ENCODE peak calls at places on chromosomes 1 and 21, in ten cellular contexts. M, Y, Q, N, Z, P, E, K, G and R are unnamed samples.

GRCh38 chr1:2275796-2276536 is 47.8 kb downstream of the SKI start:
- DNase-seq in M (no peak), Y (no peak), Q (no peak), N (peak; percentile 68), Z (peak; percentile 22), P (peak; percentile 62), E (peak; percentile 50), K (no peak), G (peak; percentile 63), R (peak; percentile 88)

GRCh38 chr1:15326691-15327530 is 79.9 kb downstream of the FHAD1 start:
- DNase-seq in M (no peak), Y (no peak), Q (no peak), N (no peak), Z (no peak), P (peak; percentile 99), E (peak; percentile 75), K (no peak), G (no peak), R (peak; percentile 79)

GRCh38 chr1:17725084-17725718 is 29.9 kb upstream of the ACTL8 start:
- DNase-seq in M (no peak), Y (peak; percentile 44), Q (no peak), N (no peak), Z (peak; percentile 6), P (no peak), E (no peak), K (no peak), G (no peak), R (no peak)

GRCh38 chr1:113616201-113616600 is 143.1 kb downstream of the PHTF1 start:
- DNase-seq in M (no peak), Y (no peak), Q (peak; percentile 8), N (no peak), Z (no peak), P (peak; percentile 9), E (peak; percentile 76), K (no peak), G (no peak), R (no peak)

GRCh38 chr1:234486858-234487830 is 8.2 kb upstream of the TARBP1 start:
- DNase-seq in M (no peak), Y (no peak), Q (no peak), N (no peak), Z (peak; percentile 76), P (peak; percentile 83), E (peak; percentile 71), K (peak; percentile 58), G (no peak), R (peak; percentile 81)

GRCh38 chr1:156663178-156663577 is 14.0 kb downstream of the NES start:
- DNase-seq in M (peak; percentile 58), Y (no peak), Q (no peak), N (no peak), Z (no peak), P (no peak), E (peak; percentile 69), K (no peak), G (no peak), R (peak; percentile 37)

GRCh38 chr1:154883919-154884867 is 14.1 kb upstream of the KCNN3 start:
- DNase-seq in M (no peak), Y (no peak), Q (no peak), N (peak; percentile 42), Z (no peak), P (no peak), E (no peak), K (no peak), G (no peak), R (no peak)

GRCh38 chr1:64721135-64721534 is 23.7 kb upstream of the RAVER2 start:
- DNase-seq in M (no peak), Y (no peak), Q (no peak), N (no peak), Z (no peak), P (no peak), E (no peak), K (no peak), G (no peak), R (no peak)

GRCh38 chr1:247456914-247457638 is 828 bp downstream of the OR2B11 start:
- DNase-seq in M (no peak), Y (no peak), Q (no peak), N (no peak), Z (no peak), P (no peak), E (no peak), K (no peak), G (no peak), R (no peak)

GRCh38 chr1:74522143-74522542 is 9.7 kb upstream of the LRRC53 start:
- DNase-seq in M (no peak), Y (no peak), Q (no peak), N (no peak), Z (peak; percentile 11), P (no peak), E (peak; percentile 11), K (no peak), G (no peak), R (no peak)

GRCh38 chr1:116506132-116507004 is 64.5 kb downstream of the CD58 start:
- DNase-seq in M (no peak), Y (no peak), Q (no peak), N (no peak), Z (peak; percentile 93), P (no peak), E (no peak), K (no peak), G (no peak), R (no peak)

GRCh38 chr1:11478571-11479374 is at the start of gene DISP3:
- DNase-seq in M (peak; percentile 16), Y (peak; percentile 56), Q (peak; percentile 4), N (peak; percentile 80), Z (peak; percentile 28), P (peak; percentile 21), E (peak; percentile 42), K (peak; percentile 18), G (no peak), R (peak; percentile 17)

GRCh38 chr1:205994342-205994741 is 8.9 kb downstream of the RAB7B start:
- DNase-seq in M (no peak), Y (no peak), Q (no peak), N (no peak), Z (no peak), P (no peak), E (no peak), K (no peak), G (no peak), R (no peak)

GRCh38 chr1:54348700-54349021 is 57.5 kb downstream of the SSBP3 start:
- DNase-seq in M (no peak), Y (no peak), Q (no peak), N (no peak), Z (no peak), P (no peak), E (no peak), K (no peak), G (no peak), R (no peak)

GRCh38 chr1:71641013-71641412 is 560.2 kb upstream of the ZRANB2 start:
- DNase-seq in M (no peak), Y (no peak), Q (no peak), N (no peak), Z (no peak), P (no peak), E (no peak), K (no peak), G (no peak), R (no peak)

GRCh38 chr21:36661511-36662309 is 37.2 kb upstream of the SIM2 start:
- DNase-seq in M (no peak), Y (peak; percentile 24), Q (no peak), N (no peak), Z (peak; percentile 27), P (peak; percentile 35), E (peak; percentile 29), K (no peak), G (no peak), R (peak; percentile 50)

GRCh38 chr1:93694039-93694438 is 12.4 kb upstream of the BCAR3 start:
- DNase-seq in M (no peak), Y (no peak), Q (no peak), N (no peak), Z (peak; percentile 54), P (no peak), E (no peak), K (no peak), G (no peak), R (no peak)

GRCh38 chr1:42675467-42675866 is 6.8 kb upstream of the YBX1 start:
- DNase-seq in M (no peak), Y (no peak), Q (no peak), N (no peak), Z (peak; percentile 26), P (no peak), E (no peak), K (no peak), G (no peak), R (no peak)

DNA sequence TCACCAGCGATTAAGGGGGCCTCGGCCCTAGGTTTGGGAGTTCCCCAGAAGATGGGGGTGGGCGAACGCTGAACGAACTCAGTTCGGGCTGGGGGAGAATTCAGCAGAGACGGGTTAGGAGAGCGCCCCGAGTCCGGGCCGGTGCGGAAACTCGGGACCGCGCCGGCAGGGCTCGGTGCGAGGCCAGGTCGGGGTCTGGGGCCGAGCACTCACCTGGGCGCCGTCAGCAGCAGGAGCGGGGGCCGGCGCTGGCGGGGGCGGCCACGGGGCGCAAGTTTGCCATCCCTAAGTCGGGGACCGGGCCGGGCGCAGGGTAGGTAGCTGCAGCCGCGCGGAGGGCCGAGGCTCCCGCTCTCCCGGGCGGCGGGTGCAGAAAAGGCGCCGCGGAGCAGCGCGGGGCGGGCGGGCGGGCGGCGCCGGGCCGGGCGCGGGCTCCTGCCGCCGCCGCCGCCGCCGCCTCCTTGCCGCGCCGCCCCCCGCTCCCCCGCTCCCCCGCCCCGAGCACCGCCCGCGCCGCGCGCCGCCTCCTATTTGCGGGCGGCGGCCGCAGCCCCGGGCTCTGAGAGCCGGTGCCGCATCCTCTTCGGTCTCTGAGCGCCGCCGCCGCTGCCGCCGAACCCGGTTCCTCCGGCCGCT is 351 bp downstream of the ADGRB2 start:
- DNase-seq in M (no peak), Y (no peak), Q (no peak), N (no peak), Z (no peak), P (no peak), E (no peak), K (no peak), G (no peak), R (no peak)
- H3K4me3 ChIP-seq in M (peak overlapping the region; percentile 33), Y (peak overlapping the region; percentile 61), Q (peak overlapping the region; percentile 49), N (no peak overlapping the region), Z (peak overlapping the region; percentile 29), P (peak overlapping the region; percentile 60), E (peak overlapping the region; percentile 37), K (peak overlapping the region; percentile 43), G (no peak overlapping the region), R (peak overlapping the region; percentile 68)

GRCh38 chr1:47682786-47683350 is 245.0 kb downstream of the FOXD2 start:
- DNase-seq in M (no peak), Y (no peak), Q (no peak), N (no peak), Z (no peak), P (no peak), E (no peak), K (no peak), G (peak; percentile 23), R (no peak)
- TF ChIP-seq CTCF in M (no peak), Y (no peak), Q (no peak), N (no peak), Z (no peak), P (no peak), E (no peak), K (no peak), G (no peak), R (no peak)

GRCh38 chr1:209041936-209042335 is 541.6 kb upstream of the CAMK1G start:
- DNase-seq in M (no peak), Y (no peak), Q (no peak), N (no peak), Z (peak; percentile 52), P (peak; percentile 5), E (peak; percentile 27), K (no peak), G (no peak), R (peak; percentile 1)
- H3K4me3 ChIP-seq in M (no peak overlapping the region), Y (no peak overlapping the region), Q (no peak overlapping the region), N (no peak overlapping the region), Z (no peak overlapping the region), P (no peak overlapping the region), E (no peak overlapping the region), K (no peak overlapping the region), G (no peak overlapping the region), R (no peak overlapping the region)

GRCh38 chr1:145730900-145731299 is 11.6 kb downstream of the CD160 start:
- DNase-seq in M (no peak), Y (no peak), Q (no peak), N (no peak), Z (no peak), P (no peak), E (no peak), K (no peak), G (no peak), R (no peak)
- TF ChIP-seq CTCF in M (no peak), Y (peak; percentile 28), Q (no peak), N (no peak), Z (no peak), P (no peak), E (no peak), K (no peak), G (no peak), R (no peak)